ENCODE peak calls at places on chromosome 4, in ten cellular contexts. W is stomach; D is breast epithelium; O is endodermal cell; V is GM23338; X is upper lobe of right lung; G is astrocyte; Y is CD8-positive, alpha-beta T cell; Q is PC-3; A is transverse colon. K is an unnamed sample.

GRCh38 chr4:90616711-90617110 is 489.5 kb downstream of the CCSER1 start:
- DNase-seq in Q (no peak), X (no peak), A (no peak), G (no peak), V (no peak), Y (no peak), W (no peak), D (no peak), O (no peak), K (peak; percentile 61)

GRCh38 chr4:3480528-3481112 is 17.5 kb downstream of the DOK7 start:
- DNase-seq in D (peak; percentile 81), A (peak; percentile 76), Q (peak; percentile 74), Y (peak; percentile 63), V (peak; percentile 80), O (peak; percentile 99), G (peak; percentile 10), W (peak; percentile 83), X (peak; percentile 85), K (peak; percentile 91)

GRCh38 chr4:140485939-140486338 is 12.2 kb downstream of the MGAT4D start:
- DNase-seq in X (no peak), D (no peak), A (no peak), O (peak; percentile 45), Y (no peak), Q (no peak), G (no peak), V (no peak), W (no peak), K (no peak)

GRCh38 chr4:186765138-186765537 is 41.5 kb upstream of the FAT1 start:
- DNase-seq in D (no peak), X (no peak), G (peak; percentile 70), Y (no peak), O (peak; percentile 66), W (no peak), A (peak; percentile 82), V (peak; percentile 39), Q (no peak), K (no peak)

GRCh38 chr4:140688711-140689598 is 67.2 kb downstream of the TBC1D9 start:
- DNase-seq in D (no peak), G (peak; percentile 12), X (no peak), W (no peak), Y (no peak), O (no peak), Q (peak; percentile 8), V (no peak), A (no peak), K (no peak)

GRCh38 chr4:3440979-3441500 is 728 bp upstream of the HGFAC start:
- DNase-seq in V (no peak), W (no peak), A (no peak), Q (no peak), X (no peak), D (no peak), Y (no peak), O (no peak), G (no peak), K (no peak)

GRCh38 chr4:84224522-84224921 is 274.6 kb downstream of the NKX6-1 start:
- DNase-seq in V (peak; percentile 52), O (no peak), Y (no peak), A (no peak), G (no peak), X (no peak), Q (no peak), W (no peak), D (no peak), K (no peak)

GRCh38 chr4:2695661-2696060 is 60.5 kb downstream of the TNIP2 start:
- DNase-seq in A (no peak), W (no peak), Y (no peak), O (no peak), X (no peak), V (no peak), G (no peak), D (no peak), Q (no peak), K (no peak)

GRCh38 chr4:63169836-63170235 is 1239.4 kb downstream of the TECRL start:
- DNase-seq in Q (no peak), X (no peak), G (no peak), Y (no peak), W (no peak), D (no peak), V (no peak), A (no peak), O (no peak), K (peak; percentile 40)

GRCh38 chr4:110265001-110265400 is 66.6 kb upstream of the ELOVL6 start:
- DNase-seq in Q (no peak), Y (no peak), X (no peak), A (no peak), D (no peak), O (no peak), W (no peak), V (no peak), G (no peak), K (no peak)

GRCh38 chr4:145012841-145013240 is 85.2 kb downstream of the ANAPC10 start:
- DNase-seq in G (peak; percentile 82), Y (no peak), O (no peak), W (no peak), Q (peak; percentile 41), V (no peak), A (no peak), D (no peak), X (no peak), K (no peak)

GRCh38 chr4:130336585-130337217 is 1240.7 kb downstream of the C4orf33 start:
- DNase-seq in V (peak; percentile 47), X (no peak), A (no peak), Y (no peak), W (no peak), Q (no peak), G (peak; percentile 9), O (no peak), D (no peak), K (no peak)

GRCh38 chr4:26787461-26788340 is 72.9 kb upstream of the STIM2 start:
- DNase-seq in D (peak; percentile 65), X (no peak), Y (no peak), O (peak; percentile 90), A (peak; percentile 39), V (peak; percentile 72), G (peak; percentile 79), W (peak; percentile 60), Q (peak; percentile 96), K (peak; percentile 58)
- H3K4me3 ChIP-seq in D (no peak overlapping the region), X (no peak overlapping the region), Y (no peak overlapping the region), O (peak overlapping the region; percentile 59), A (no peak overlapping the region), V (no peak overlapping the region), G (no peak overlapping the region), W (no peak overlapping the region), Q (peak overlapping the region; percentile 38), K (no peak overlapping the region)

GRCh38 chr4:71259911-71260331 is 78.9 kb upstream of the SLC4A4 start:
- DNase-seq in A (no peak), Q (no peak), V (no peak), X (no peak), W (no peak), D (no peak), O (no peak), Y (no peak), G (peak; percentile 27), K (no peak)

GRCh38 chr4:71260544-71260943 is 78.3 kb upstream of the SLC4A4 start:
- DNase-seq in Y (no peak), X (no peak), D (no peak), G (no peak), W (no peak), O (no peak), A (no peak), V (no peak), Q (no peak), K (no peak)

GRCh38 chr4:71259305-71259704 is 79.5 kb upstream of the SLC4A4 start:
- DNase-seq in Q (no peak), A (no peak), V (no peak), D (no peak), G (no peak), Y (no peak), O (no peak), W (no peak), X (no peak), K (no peak)

GRCh38 chr4:71257761-71258160 is 81.1 kb upstream of the SLC4A4 start:
- DNase-seq in D (no peak), W (no peak), G (no peak), X (no peak), A (no peak), O (no peak), Q (no peak), Y (no peak), V (no peak), K (no peak)

DNA sequence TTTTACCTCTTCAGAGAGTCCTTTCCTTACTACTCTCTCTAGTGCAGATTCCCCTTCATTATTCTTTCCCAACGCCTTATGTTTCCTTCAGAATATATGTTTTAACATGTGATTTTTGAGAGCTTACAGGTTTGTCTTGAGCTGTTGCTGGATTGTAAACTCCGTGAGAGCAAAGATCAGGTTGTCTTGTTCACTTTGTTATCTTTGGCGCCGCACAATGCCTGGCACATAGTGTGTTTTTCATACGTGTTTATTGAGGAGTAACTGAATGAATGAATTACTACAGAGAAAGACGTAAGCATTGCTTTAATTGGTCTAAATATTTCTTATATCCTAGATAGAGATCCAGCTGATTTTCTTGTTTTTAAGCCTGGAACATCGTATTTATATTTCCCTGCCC is 80.5 kb upstream of the SLC4A4 start:
- DNase-seq in Q (no peak), A (no peak), Y (no peak), X (no peak), D (no peak), W (no peak), V (no peak), O (no peak), G (no peak), K (no peak)
- H3K27ac ChIP-seq in Q (no peak overlapping the region), A (no peak overlapping the region), Y (no peak overlapping the region), X (no peak overlapping the region), D (no peak overlapping the region), W (no peak overlapping the region), V (no peak overlapping the region), O (no peak overlapping the region), G (no peak overlapping the region), K (no peak overlapping the region)

DNA sequence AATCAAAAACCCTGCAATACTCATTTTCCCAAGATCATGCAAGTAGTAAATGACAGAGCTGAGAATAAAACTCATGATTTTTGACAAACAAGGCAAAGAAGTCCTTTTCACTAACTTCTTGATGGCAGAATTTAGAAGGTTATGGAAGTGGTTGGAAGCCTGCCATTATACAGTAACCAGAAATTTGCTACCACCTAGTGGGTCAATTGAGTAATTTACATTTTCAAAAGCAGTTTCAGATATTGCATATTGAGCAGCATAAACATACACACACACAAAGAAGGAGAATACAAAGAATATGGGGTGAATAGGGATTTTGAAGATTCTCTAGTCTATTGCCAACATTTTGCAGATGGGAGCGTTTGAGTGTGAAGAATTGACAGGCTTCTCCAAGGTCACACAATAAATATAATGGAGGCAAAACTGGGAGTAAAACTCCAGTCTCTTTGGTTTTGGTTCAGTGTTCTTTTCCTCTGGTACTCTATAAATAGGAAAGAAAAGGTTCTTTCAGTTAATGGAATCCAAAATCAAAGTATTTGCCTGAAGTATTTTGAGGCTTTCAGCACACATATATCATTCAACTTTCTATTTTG is 70.2 kb downstream of the GC start:
- DNase-seq in V (peak; percentile 51), G (peak; percentile 38), D (no peak), W (no peak), Y (no peak), X (no peak), A (no peak), Q (peak; percentile 79), O (no peak), K (no peak)
- TF ChIP-seq CTCF in V (peak; percentile 72), G (peak; percentile 56), D (peak; percentile 82), W (peak; percentile 73), Y (peak; percentile 52), X (peak; percentile 64), A (peak; percentile 58), Q (peak; percentile 91), O (peak; percentile 81), K (peak; percentile 23)

GRCh38 chr4:54065282-54066087 is 1.1 kb upstream of the CHIC2 start:
- DNase-seq in Q (peak; percentile 39), X (no peak), Y (no peak), G (no peak), O (no peak), A (no peak), W (no peak), D (no peak), V (no peak), K (no peak)
- H3K4me3 ChIP-seq in Q (peak overlapping the region; percentile 82), X (peak overlapping the region; percentile 92), Y (peak overlapping the region; percentile 57), G (peak overlapping the region; percentile 62), O (peak overlapping the region; percentile 82), A (no peak overlapping the region), W (no peak overlapping the region), D (peak overlapping the region; percentile 85), V (peak overlapping the region; percentile 95), K (peak overlapping the region; percentile 76)

K was measured in WERI-Rb-1.